ENCODE peak calls at places on chromosomes 2 and 18, in ten cellular contexts. E, U, F, S, L, P, A, Z, G and O are unnamed samples.

GRCh38 chr2:85997016-85997970 is 108.4 kb downstream of the POLR1A start:
- DNase-seq in U (no peak), A (peak), Z (no peak), G (no peak), P (peak), S (no peak), L (no peak), E (peak), F (peak), O (no peak)

GRCh38 chr18:13616041-13616440 is 110.3 kb downstream of the FAM210A start:
- DNase-seq in P (no peak), G (no peak), Z (no peak), U (no peak), S (no peak), F (no peak), A (no peak), L (no peak), E (no peak), O (no peak)

GRCh38 chr2:98269274-98269673 is 77.0 kb upstream of the CNGA3 start:
- DNase-seq in F (peak), A (no peak), G (no peak), Z (no peak), E (no peak), L (no peak), S (peak), U (no peak), P (no peak), O (no peak)

GRCh38 chr2:33275689-33276444 is 200.6 kb upstream of the RASGRP3 start:
- DNase-seq in E (no peak), G (peak), P (peak), U (peak), L (peak), A (no peak), F (peak), Z (no peak), S (no peak), O (no peak)

GRCh38 chr2:239928457-239929350 is 96.4 kb downstream of the NDUFA10 start:
- DNase-seq in L (peak), G (no peak), F (no peak), S (peak), Z (peak), E (peak), A (peak), U (no peak), P (peak), O (no peak)

GRCh38 chr2:105373344-105373781 is 25.5 kb downstream of the FHL2 start:
- DNase-seq in E (no peak), L (peak), U (no peak), S (no peak), Z (no peak), F (peak), P (peak), A (no peak), G (no peak), O (no peak)

GRCh38 chr18:44654555-44654954 is 26.1 kb upstream of the SETBP1 start:
- DNase-seq in P (no peak), F (peak), L (no peak), S (no peak), E (no peak), G (no peak), Z (no peak), A (no peak), U (no peak), O (no peak)

GRCh38 chr2:227103583-227103982 is 60.4 kb downstream of the COL4A4 start:
- DNase-seq in E (no peak), P (no peak), F (no peak), G (no peak), L (no peak), Z (no peak), U (no peak), S (no peak), A (no peak), O (no peak)

GRCh38 chr2:238970553-238971081 is 122.7 kb downstream of the TWIST2 start:
- DNase-seq in U (no peak), P (peak), L (peak), F (peak), A (no peak), Z (peak), G (peak), E (peak), S (peak), O (peak)

GRCh38 chr2:19747310-19748072 is 154.3 kb downstream of the TTC32 start:
- DNase-seq in P (no peak), Z (no peak), S (no peak), L (no peak), E (no peak), G (no peak), A (no peak), F (peak), U (no peak), O (no peak)

GRCh38 chr18:54878057-54878661 is 49.9 kb downstream of the RAB27B start:
- DNase-seq in G (no peak), E (no peak), F (peak), A (no peak), S (no peak), L (no peak), U (no peak), P (no peak), Z (no peak), O (no peak)

GRCh38 chr2:42838133-42838532 is 45.8 kb upstream of the HAAO start:
- DNase-seq in Z (no peak), F (no peak), U (no peak), G (no peak), L (no peak), E (no peak), P (no peak), S (no peak), A (no peak), O (no peak)

GRCh38 chr2:161104054-161104553 is 56.1 kb upstream of the TANK start:
- DNase-seq in L (no peak), Z (no peak), S (no peak), E (no peak), U (no peak), A (no peak), F (no peak), P (no peak), G (no peak), O (no peak)

GRCh38 chr2:135960598-135961551 is 24.6 kb downstream of the DARS1 start:
- DNase-seq in L (no peak), S (peak), P (no peak), E (no peak), F (peak), Z (no peak), A (no peak), U (no peak), G (peak), O (no peak)

GRCh38 chr2:230795856-230796255 is 68.9 kb upstream of the ITM2C start:
- DNase-seq in F (no peak), L (no peak), E (no peak), U (no peak), Z (no peak), S (no peak), G (no peak), P (no peak), A (no peak), O (no peak)
- H3K27ac ChIP-seq in F (peak), L (peak), E (peak), U (peak), Z (no peak), S (no peak), G (peak), P (peak), A (no peak), O (peak)

GRCh38 chr18:49569701-49570100 is 7.8 kb downstream of the LIPG start:
- DNase-seq in E (no peak), G (no peak), F (no peak), A (no peak), P (no peak), S (no peak), Z (no peak), L (no peak), U (no peak), O (no peak)
- H3K27ac ChIP-seq in E (no peak), G (no peak), F (no peak), A (no peak), P (no peak), S (no peak), Z (no peak), L (no peak), U (no peak), O (no peak)

GRCh38 chr2:58866527-58866926 is 625.4 kb upstream of the FANCL start:
- DNase-seq in Z (no peak), A (no peak), U (no peak), L (no peak), G (no peak), S (no peak), F (no peak), E (no peak), P (no peak), O (no peak)
- H3K27ac ChIP-seq in Z (no peak), A (no peak), U (no peak), L (no peak), G (no peak), S (no peak), F (no peak), E (no peak), P (no peak), O (no peak)

GRCh38 chr2:126703311-126703710 is 47.4 kb downstream of the GYPC start:
- DNase-seq in E (no peak), Z (no peak), A (no peak), U (no peak), P (no peak), F (no peak), L (no peak), G (no peak), S (no peak), O (no peak)

GRCh38 chr2:126698991-126699390 is 43.0 kb downstream of the GYPC start:
- DNase-seq in U (no peak), P (no peak), E (no peak), L (no peak), F (no peak), A (no peak), S (no peak), G (no peak), Z (no peak), O (no peak)

GRCh38 chr2:126700073-126700581 is 44.2 kb downstream of the GYPC start:
- DNase-seq in E (no peak), G (no peak), L (no peak), F (peak), A (no peak), U (no peak), P (no peak), Z (no peak), S (peak), O (no peak)

GRCh38 chr2:126698376-126698775 is 42.4 kb downstream of the GYPC start:
- DNase-seq in S (no peak), G (no peak), F (no peak), A (no peak), L (no peak), U (no peak), Z (no peak), P (no peak), E (no peak), O (no peak)

GRCh38 chr2:126700677-126701076 is 44.7 kb downstream of the GYPC start:
- DNase-seq in E (no peak), F (peak), A (no peak), U (no peak), P (no peak), Z (no peak), L (no peak), G (no peak), S (no peak), O (no peak)
- H3K27ac ChIP-seq in E (no peak), F (no peak), A (no peak), U (no peak), P (no peak), Z (no peak), L (no peak), G (no peak), S (no peak), O (no peak)

GRCh38 chr18:80246656-80247402 is 485 bp downstream of the PARD6G start:
- DNase-seq in E (no peak), S (peak), A (no peak), L (no peak), P (no peak), U (no peak), G (no peak), Z (peak), F (peak), O (no peak)
- H3K27ac ChIP-seq in E (peak), S (no peak), A (no peak), L (peak), P (no peak), U (no peak), G (no peak), Z (no peak), F (no peak), O (no peak)

GRCh38 chr18:38884050-38884449 is 1318.5 kb upstream of the CELF4 start:
- DNase-seq in L (no peak), F (no peak), A (no peak), E (no peak), G (no peak), U (no peak), Z (no peak), P (no peak), S (peak), O (no peak)
- H3K27ac ChIP-seq in L (no peak), F (no peak), A (no peak), E (no peak), G (no peak), U (no peak), Z (no peak), P (no peak), S (no peak), O (no peak)

GRCh38 chr2:219664958-219665357 is 37.5 kb downstream of the SLC4A3 start:
- DNase-seq in P (no peak), G (no peak), U (no peak), E (no peak), Z (no peak), S (no peak), F (peak), L (no peak), A (no peak), O (no peak)
- H3K27ac ChIP-seq in P (no peak), G (no peak), U (no peak), E (no peak), Z (no peak), S (no peak), F (no peak), L (peak), A (no peak), O (no peak)

GRCh38 chr2:221792971-221793670 is 221.0 kb upstream of the EPHA4 start:
- DNase-seq in G (no peak), U (no peak), E (no peak), A (no peak), S (peak), F (no peak), L (no peak), Z (no peak), P (no peak), O (no peak)
- H3K27ac ChIP-seq in G (no peak), U (no peak), E (no peak), A (no peak), S (peak), F (no peak), L (no peak), Z (peak), P (no peak), O (no peak)